ENCODE peak calls at places on chromosome 22, in nine cellular contexts. B is stomach, Q is heart left ventricle, N is AG04450, W is fibroblast of lung, G is heart right ventricle, P is Peyer's patch, X is neural progenitor cell, U is A549. V is an unnamed sample.
A peak's percentile ranks its signal among the peaks of the same experiment; 100 is the strongest.

GRCh38 chr22:40046126-40046525 is 51.4 kb downstream of the FAM83F start:
- DNase-seq in P (no peak), Q (no peak), B (no peak), X (no peak), W (no peak), G (no peak), N (no peak), U (no peak), V (no peak)

GRCh38 chr22:39815882-39816395 is 77.6 kb downstream of the ENTHD1 start:
- DNase-seq in X (no peak), U (no peak), W (peak; percentile 39), Q (no peak), G (no peak), N (no peak), B (no peak), P (no peak), V (no peak)

GRCh38 chr22:29306830-29307657 is 594 bp downstream of the GAS2L1 start:
- DNase-seq in W (peak; percentile 70), U (peak; percentile 50), N (no peak), B (peak; percentile 83), G (peak; percentile 87), X (peak; percentile 95), Q (peak; percentile 88), P (peak; percentile 37), V (peak; percentile 90)

GRCh38 chr22:17120281-17120680 is 879 bp downstream of the TMEM121B start:
- DNase-seq in Q (peak; percentile 54), W (peak; percentile 24), G (peak; percentile 61), N (no peak), P (no peak), B (peak; percentile 51), U (no peak), X (peak; percentile 95), V (peak; percentile 57)

GRCh38 chr22:38938925-38939324 is 18.5 kb upstream of the APOBEC3A start:
- DNase-seq in G (no peak), X (no peak), U (no peak), P (no peak), N (no peak), B (peak; percentile 13), Q (no peak), W (no peak), V (no peak)

GRCh38 chr22:44398791-44399190 is 86.0 kb upstream of the SHISAL1 start:
- DNase-seq in X (no peak), G (no peak), P (peak; percentile 12), B (no peak), Q (no peak), N (no peak), U (no peak), W (no peak), V (peak; percentile 19)

GRCh38 chr22:39408173-39408572 is 8.6 kb downstream of the TAB1 start:
- DNase-seq in U (no peak), G (no peak), Q (no peak), N (no peak), W (no peak), P (no peak), X (no peak), B (no peak), V (no peak)

GRCh38 chr22:23286296-23286695 is 106.0 kb downstream of the BCR start:
- DNase-seq in G (no peak), N (no peak), U (no peak), P (no peak), Q (no peak), X (no peak), B (no peak), W (no peak), V (no peak)

GRCh38 chr22:35606916-35607315 is 10.2 kb downstream of the MB start:
- DNase-seq in P (no peak), Q (no peak), X (no peak), B (no peak), W (no peak), U (no peak), N (no peak), G (no peak), V (no peak)

GRCh38 chr22:35601743-35602633 is 15.1 kb downstream of the MB start:
- DNase-seq in N (peak; percentile 20), Q (no peak), G (no peak), B (no peak), P (no peak), W (peak; percentile 67), X (no peak), U (no peak), V (peak; percentile 21)

GRCh38 chr22:35605787-35606492 is 11.2 kb downstream of the MB start:
- DNase-seq in U (no peak), N (no peak), P (no peak), B (no peak), W (no peak), X (no peak), Q (peak; percentile 72), G (peak; percentile 70), V (no peak)

GRCh38 chr22:35608088-35608487 is 9.0 kb downstream of the MB start:
- DNase-seq in N (no peak), P (no peak), W (no peak), U (no peak), Q (no peak), X (no peak), G (no peak), B (no peak), V (no peak)

GRCh38 chr22:35604671-35605457 is 12.3 kb downstream of the MB start:
- DNase-seq in G (no peak), U (no peak), B (no peak), W (no peak), Q (no peak), N (no peak), X (no peak), P (no peak), V (no peak)
- H3K4me3 ChIP-seq in G (no peak overlapping the region), U (no peak overlapping the region), B (no peak overlapping the region), W (no peak overlapping the region), Q (no peak overlapping the region), N (no peak overlapping the region), X (no peak overlapping the region), P (no peak overlapping the region), V (no peak overlapping the region)

GRCh38 chr22:27533105-27533504 is 268.5 kb downstream of the MN1 start:
- DNase-seq in G (no peak), P (no peak), W (no peak), B (no peak), N (no peak), U (no peak), X (no peak), Q (no peak), V (no peak)
- H3K9me3 ChIP-seq in G (no peaks in the 10 kb centered on the region), P (no peaks in the 10 kb centered on the region), W (no peaks in the 10 kb centered on the region), B (no peaks in the 10 kb centered on the region), N (peaks cover 5% of the 10 kb centered on the region), U (no peaks in the 10 kb centered on the region), X (no peaks in the 10 kb centered on the region), Q (no peaks in the 10 kb centered on the region), V (no peaks in the 10 kb centered on the region)

GRCh38 chr22:37726240-37726887 is 29.5 kb downstream of the TRIOBP start:
- DNase-seq in U (no peak), W (peak; percentile 56), X (no peak), P (no peak), Q (no peak), N (no peak), B (no peak), G (no peak), V (no peak)
- TF ChIP-seq CTCF in U (no peak), W (no peak), X (no peak), P (peak; percentile 15), Q (no peak), N (peak; percentile 28), B (no peak), G (no peak), V (no peak)

GRCh38 chr22:21657361-21658118 is 8.3 kb upstream of the PPIL2 start:
- DNase-seq in N (no peak), B (peak; percentile 86), X (peak; percentile 93), P (peak; percentile 87), Q (peak; percentile 65), G (peak; percentile 51), U (peak; percentile 75), W (peak; percentile 11), V (peak; percentile 71)
- H3K4me3 ChIP-seq in N (peak overlapping the region; percentile 60), B (peak overlapping the region; percentile 75), X (peak overlapping the region; percentile 51), P (peak overlapping the region; percentile 58), Q (peak overlapping the region; percentile 48), G (peak overlapping the region; percentile 86), U (peak overlapping the region; percentile 52), W (peak overlapping the region; percentile 48), V (peak overlapping the region; percentile 50)

GRCh38 chr22:48944433-48944755 is 883.3 kb downstream of the BRD1 start:
- DNase-seq in W (no peak), X (no peak), P (peak; percentile 1), N (no peak), Q (no peak), U (no peak), B (peak; percentile 5), G (no peak), V (no peak)
- H3K9me3 ChIP-seq in W (no peaks in the 10 kb centered on the region), X (no peaks in the 10 kb centered on the region), P (no peaks in the 10 kb centered on the region), N (peaks cover 94% of the 10 kb centered on the region), Q (no peaks in the 10 kb centered on the region), U (no peaks in the 10 kb centered on the region), B (no peaks in the 10 kb centered on the region), G (no peaks in the 10 kb centered on the region), V (no peaks in the 10 kb centered on the region)

DNA sequence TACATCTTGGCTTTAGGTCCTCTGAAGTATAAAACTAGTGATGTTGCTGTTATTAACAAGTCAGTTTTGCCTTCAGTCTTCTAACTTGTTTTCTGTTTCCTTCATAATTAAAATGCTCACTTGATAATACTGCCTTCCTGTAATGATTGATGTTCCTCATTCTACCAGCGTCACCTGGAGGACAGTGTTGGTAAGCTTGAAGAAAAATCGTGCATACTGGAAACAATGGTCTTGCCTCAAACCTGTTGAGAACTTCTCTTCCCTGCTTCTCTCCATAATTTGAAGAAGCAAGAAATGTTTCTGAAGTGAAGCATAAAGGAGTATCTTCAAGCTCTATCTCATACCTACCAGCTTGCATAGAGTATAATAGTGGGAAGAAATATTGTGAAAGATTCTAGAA is 3.0 kb downstream of the YWHAH start:
- DNase-seq in B (no peak), U (peak; percentile 31), P (peak; percentile 51), Q (no peak), G (peak; percentile 15), N (no peak), X (no peak), W (no peak), V (no peak)
- TF ChIP-seq CTCF in B (peak; percentile 29), U (peak; percentile 73), P (peak; percentile 87), Q (peak; percentile 49), G (peak; percentile 56), N (peak; percentile 5), X (peak; percentile 39), W (no peak), V (no peak)

DNA sequence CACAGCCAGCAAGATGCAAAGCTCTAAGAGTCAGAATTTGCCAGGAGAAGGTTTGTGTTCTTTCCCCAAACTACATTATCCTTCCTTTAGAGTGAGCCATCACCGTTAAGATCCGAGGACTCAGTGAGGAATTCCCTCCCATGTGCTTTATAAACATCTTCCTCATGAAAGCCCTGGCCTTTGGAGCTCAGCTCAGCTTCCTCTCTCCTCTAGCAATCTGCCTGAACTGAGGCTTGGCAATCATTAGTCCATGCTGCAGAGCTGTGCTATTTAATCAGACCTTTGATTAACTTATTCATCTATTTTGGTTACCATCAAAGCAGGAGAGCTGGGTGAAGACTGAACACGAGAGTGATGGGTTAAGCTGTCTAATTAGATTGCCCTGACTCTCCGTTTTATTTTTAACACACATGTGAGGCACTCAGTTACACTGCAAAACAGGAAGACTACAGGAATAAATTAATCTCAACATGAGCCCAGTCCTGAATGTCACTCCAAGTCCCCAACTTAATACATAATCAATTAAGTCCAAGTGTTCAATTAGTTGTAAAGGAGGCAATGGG is 351.3 kb downstream of the LARGE1 start:
- DNase-seq in P (no peak), X (no peak), W (no peak), Q (no peak), G (no peak), U (no peak), B (no peak), N (no peak), V (no peak)
- H3K4me3 ChIP-seq in P (no peak overlapping the region), X (no peak overlapping the region), W (no peak overlapping the region), Q (no peak overlapping the region), G (no peak overlapping the region), U (no peak overlapping the region), B (no peak overlapping the region), N (no peak overlapping the region), V (no peak overlapping the region)